ENCODE peak calls at places on chromosomes 5 and 9, in four cellular contexts. D is gastrocnemius medialis, O is endothelial cell of umbilical vein, Q is aorta. G is an unnamed sample.

GRCh38 chr9:71249729-71250317 is 128.4 kb upstream of the TRPM3 start:
- DNase-seq in O (peak), Q (no peak), D (no peak), G (peak)

GRCh38 chr9:18678846-18679245 is 204.9 kb downstream of the ADAMTSL1 start:
- DNase-seq in Q (no peak), O (peak), D (no peak), G (no peak)

GRCh38 chr5:126918624-126918957 is 111.8 kb downstream of the MARCHF3 start:
- DNase-seq in O (peak), Q (no peak), D (no peak), G (peak)

GRCh38 chr5:152529456-152529855 is 124.4 kb upstream of the NMUR2 start:
- DNase-seq in D (no peak), O (no peak), Q (no peak), G (no peak)

GRCh38 chr9:121744687-121745395 is 93.4 kb downstream of the DAB2IP start:
- DNase-seq in O (no peak), D (no peak), Q (no peak), G (peak)

GRCh38 chr5:1522601-1523479 is 920 bp downstream of the LPCAT1 start:
- DNase-seq in D (no peak), Q (peak), O (no peak), G (peak)

GRCh38 chr5:172175263-172175719 is 12.7 kb downstream of the STK10 start:
- DNase-seq in Q (peak), O (no peak), D (peak), G (peak)

GRCh38 chr9:128846680-128847030 is 17.1 kb upstream of the SPOUT1 start:
- DNase-seq in Q (no peak), D (no peak), O (no peak), G (no peak)

GRCh38 chr5:170397059-170397458 is 7.9 kb upstream of the KCNMB1 start:
- DNase-seq in D (no peak), Q (no peak), O (no peak), G (no peak)

GRCh38 chr9:14435871-14436270 is 121.9 kb upstream of the NFIB start:
- DNase-seq in O (no peak), D (no peak), Q (no peak), G (no peak)

GRCh38 chr5:32326216-32326772 is 13.6 kb upstream of the MTMR12 start:
- DNase-seq in D (no peak), Q (no peak), O (no peak), G (no peak)

GRCh38 chr9:113011911-113012381 is at the start of gene ZNF883:
- DNase-seq in Q (peak), O (peak), D (no peak), G (peak)

GRCh38 chr5:115170128-115170923 is 618 bp upstream of the TRIM36 start:
- DNase-seq in D (no peak), O (peak), Q (no peak), G (peak)

GRCh38 chr9:4258321-4259093 is 41.4 kb downstream of the GLIS3 start:
- DNase-seq in O (no peak), D (no peak), Q (no peak), G (no peak)

GRCh38 chr5:43485406-43485805 is 1.7 kb upstream of the TMEM267 start:
- DNase-seq in Q (no peak), D (no peak), O (no peak), G (peak)

GRCh38 chr9:121841771-121842611 is 190.6 kb downstream of the DAB2IP start:
- DNase-seq in O (no peak), D (no peak), Q (no peak), G (no peak)

GRCh38 chr9:37836386-37836785 is 35.8 kb downstream of the DCAF10 start:
- DNase-seq in O (no peak), Q (no peak), D (no peak), G (no peak)

GRCh38 chr9:75085640-75086039 is 2.3 kb downstream of the NMRK1 start:
- DNase-seq in O (no peak), Q (no peak), D (no peak), G (no peak)

GRCh38 chr9:117546894-117547293 is 132.0 kb upstream of the ASTN2 start:
- DNase-seq in D (no peak), O (peak), Q (no peak), G (peak)

GRCh38 chr5:40223884-40224402 is 455.8 kb upstream of the PTGER4 start:
- DNase-seq in D (no peak), Q (no peak), O (peak), G (no peak)

GRCh38 chr5:1797109-1797800 is 2.4 kb downstream of the MRPL36 start:
- DNase-seq in D (no peak), Q (peak), O (no peak), G (no peak)

GRCh38 chr9:89177401-89178161 is 1.0 kb downstream of the SHC3 start:
- DNase-seq in D (no peak), Q (no peak), O (no peak), G (no peak)

GRCh38 chr5:102600964-102601363 is 102.2 kb upstream of the SLCO6A1 start:
- DNase-seq in D (no peak), Q (no peak), O (no peak), G (no peak)

GRCh38 chr9:77803423-77803822 is 155.3 kb upstream of the GNA14 start:
- DNase-seq in D (no peak), O (peak), Q (no peak), G (no peak)

GRCh38 chr9:77802064-77802463 is 153.9 kb upstream of the GNA14 start:
- DNase-seq in Q (no peak), D (no peak), O (no peak), G (no peak)

GRCh38 chr9:77802512-77803293 is 154.6 kb upstream of the GNA14 start:
- DNase-seq in D (no peak), O (no peak), Q (no peak), G (no peak)

GRCh38 chr9:77805810-77806209 is 157.7 kb upstream of the GNA14 start:
- DNase-seq in D (no peak), Q (no peak), O (no peak), G (no peak)

DNA sequence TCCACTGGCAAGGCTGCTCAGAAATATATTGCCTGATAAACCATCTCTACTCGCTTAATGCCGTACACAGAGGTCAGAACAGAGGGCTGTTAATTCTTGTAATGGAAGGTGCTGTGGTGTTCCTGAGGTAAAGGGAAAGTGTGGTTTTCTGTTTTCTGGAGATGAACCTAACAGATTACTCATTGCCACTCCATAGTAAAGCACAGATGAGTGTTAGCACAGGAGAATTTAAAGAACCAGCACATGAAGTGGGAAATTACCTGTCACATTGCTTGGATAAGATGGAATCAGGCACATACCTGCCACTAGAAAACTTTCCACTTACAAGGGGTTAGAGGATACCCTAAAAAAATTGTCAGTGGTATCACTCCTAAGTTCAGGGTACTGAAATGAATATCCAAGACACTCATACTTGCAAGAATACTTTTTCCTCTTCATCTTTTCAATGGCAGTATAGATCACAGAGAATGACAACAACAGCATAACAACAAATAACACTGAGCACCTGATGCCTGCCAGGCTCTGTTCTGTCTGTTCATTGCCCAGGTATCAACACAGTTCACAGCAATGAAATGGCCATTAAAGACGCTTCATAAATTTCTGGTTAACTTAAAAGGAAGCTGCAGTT is 152.9 kb upstream of the GNA14 start:
- DNase-seq in D (no peak), Q (no peak), O (no peak), G (no peak)
- H3K27ac ChIP-seq in D (no peak), Q (no peak), O (no peak), G (no peak)

GRCh38 chr9:92147030-92147853 is 32.0 kb upstream of the SPTLC1 start:
- DNase-seq in D (no peak), O (peak), Q (peak), G (peak)
- H3K4me3 ChIP-seq in D (no peak), O (no peak), Q (no peak), G (no peak)

DNA sequence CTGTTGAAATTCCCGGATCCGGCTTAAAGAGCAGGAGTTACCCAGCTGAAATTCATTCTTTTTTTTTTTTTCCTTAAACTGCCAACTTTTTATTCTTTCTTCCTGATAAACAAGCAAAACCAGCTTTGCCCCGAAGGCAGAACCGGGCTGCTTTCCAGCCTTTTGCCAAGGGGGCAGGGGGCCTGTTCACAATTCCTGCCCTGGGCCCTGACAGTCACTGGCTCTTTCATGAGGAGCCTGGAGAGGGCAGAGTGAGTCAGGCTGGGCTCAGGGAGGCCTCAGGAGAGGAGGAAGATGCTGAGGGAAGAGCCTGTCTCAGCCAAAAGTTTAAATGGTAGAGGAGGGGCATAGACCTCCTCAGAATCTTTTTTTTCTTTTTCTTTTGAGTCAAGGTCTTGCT is 4.8 kb downstream of the GLIPR2 start:
- DNase-seq in Q (no peak), O (no peak), D (no peak), G (no peak)
- H3K27ac ChIP-seq in Q (no peak), O (no peak), D (no peak), G (no peak)

DNA sequence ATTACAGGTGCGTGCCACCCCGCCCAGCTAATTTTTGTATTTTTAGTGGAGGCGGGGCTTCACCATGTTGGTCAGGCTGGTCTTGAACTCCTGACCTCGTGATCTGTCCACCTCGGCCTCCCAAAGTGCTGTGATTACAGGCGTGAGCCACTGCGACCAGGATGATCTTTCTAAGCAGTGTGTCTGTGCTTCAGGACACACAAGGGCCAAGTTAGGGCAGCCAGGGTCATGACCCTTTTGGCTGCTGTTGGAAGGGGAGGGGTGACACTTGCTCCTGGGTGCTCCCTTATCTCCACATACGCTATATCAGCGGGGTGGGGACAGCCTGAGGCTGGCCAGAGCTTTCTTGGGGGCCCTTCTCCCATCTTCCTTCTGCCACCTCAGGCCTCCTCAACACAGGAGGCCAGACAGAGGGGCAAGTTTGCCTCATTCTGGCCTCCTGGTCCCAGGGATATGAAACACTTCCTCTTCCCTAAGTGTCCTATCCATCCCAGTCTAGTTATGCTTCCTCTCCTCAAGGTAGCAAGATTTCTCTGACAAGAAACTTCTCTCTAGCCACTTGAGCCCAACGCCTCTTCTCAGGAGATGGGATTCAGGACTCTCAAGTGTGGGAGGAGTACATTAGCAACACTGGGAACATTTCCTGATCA is 1.9 kb upstream of the ZNF79 start:
- DNase-seq in O (no peak), D (no peak), Q (no peak), G (peak)
- H3K4me3 ChIP-seq in O (no peak), D (no peak), Q (no peak), G (no peak)

GRCh38 chr5:159207616-159208507 is 1.5 kb downstream of the RNF145 start:
- DNase-seq in O (peak), D (peak), Q (peak), G (peak)
- H3K27ac ChIP-seq in O (peak), D (peak), Q (peak), G (peak)